ENCODE peak calls at places on chromosome 15, in nine cellular contexts. Y is IMR-90; M is mesothelial cell of epicardium; S is GM23338; X is cardiac muscle cell; P is HCT116; Q is mammary epithelial cell; C is CD4-positive, alpha-beta T cell; N is choroid plexus epithelial cell. A is an unnamed sample.

GRCh38 chr15:64667736-64668161 is 107.6 kb downstream of the RBPMS2 start:
- DNase-seq in Y (peak), M (no peak), S (peak), X (no peak), P (no peak), Q (no peak), C (no peak), N (peak), A (no peak)

GRCh38 chr15:43370310-43370974 is 401 bp downstream of the ZSCAN29 start:
- DNase-seq in Y (peak), M (peak), S (peak), X (peak), P (no peak), Q (peak), C (no peak), N (peak), A (no peak)

GRCh38 chr15:27592036-27592725 is 506.9 kb downstream of the OCA2 start:
- DNase-seq in Y (no peak), M (no peak), S (peak), X (peak), P (no peak), Q (no peak), C (no peak), N (peak), A (no peak)

GRCh38 chr15:34927726-34928125 is 41.8 kb downstream of the AQR start:
- DNase-seq in Y (no peak), M (no peak), S (peak), X (no peak), P (no peak), Q (no peak), C (no peak), N (no peak), A (no peak)

GRCh38 chr15:36831915-36832310 is 252.5 kb downstream of the CDIN1 start:
- DNase-seq in Y (no peak), M (no peak), S (no peak), X (peak), P (no peak), Q (peak), C (no peak), N (peak), A (no peak)

GRCh38 chr15:42385206-42385979 is 26.1 kb downstream of the CAPN3 start:
- DNase-seq in Y (peak), M (no peak), S (peak), X (peak), P (peak), Q (peak), C (no peak), N (peak), A (no peak)

GRCh38 chr15:29438714-29439076 is 169.1 kb upstream of the NSMCE3 start:
- DNase-seq in Y (no peak), M (no peak), S (peak), X (no peak), P (no peak), Q (peak), C (no peak), N (no peak), A (no peak)

GRCh38 chr15:75200765-75201608 is 695 bp upstream of the C15orf39 start:
- DNase-seq in Y (no peak), M (peak), S (peak), X (no peak), P (peak), Q (peak), C (peak), N (peak), A (no peak)

GRCh38 chr15:61119556-61119955 is 109.5 kb downstream of the RORA start:
- DNase-seq in Y (no peak), M (no peak), S (no peak), X (no peak), P (no peak), Q (no peak), C (no peak), N (no peak), A (no peak)

GRCh38 chr15:85047271-85047948 is 65.8 kb downstream of the PDE8A start:
- DNase-seq in Y (peak), M (no peak), S (peak), X (peak), P (no peak), Q (no peak), C (no peak), N (peak), A (no peak)

GRCh38 chr15:96086164-96086563 is 244.3 kb upstream of the NR2F2 start:
- DNase-seq in Y (no peak), M (no peak), S (peak), X (no peak), P (no peak), Q (no peak), C (no peak), N (no peak), A (no peak)

GRCh38 chr15:96093063-96093462 is 237.4 kb upstream of the NR2F2 start:
- DNase-seq in Y (peak), M (no peak), S (no peak), X (no peak), P (no peak), Q (no peak), C (no peak), N (peak), A (no peak)

GRCh38 chr15:96089396-96090058 is 241.0 kb upstream of the NR2F2 start:
- DNase-seq in Y (no peak), M (no peak), S (no peak), X (no peak), P (no peak), Q (no peak), C (no peak), N (no peak), A (no peak)

GRCh38 chr15:96088592-96088991 is 241.9 kb upstream of the NR2F2 start:
- DNase-seq in Y (peak), M (no peak), S (peak), X (no peak), P (no peak), Q (no peak), C (no peak), N (no peak), A (no peak)

DNA sequence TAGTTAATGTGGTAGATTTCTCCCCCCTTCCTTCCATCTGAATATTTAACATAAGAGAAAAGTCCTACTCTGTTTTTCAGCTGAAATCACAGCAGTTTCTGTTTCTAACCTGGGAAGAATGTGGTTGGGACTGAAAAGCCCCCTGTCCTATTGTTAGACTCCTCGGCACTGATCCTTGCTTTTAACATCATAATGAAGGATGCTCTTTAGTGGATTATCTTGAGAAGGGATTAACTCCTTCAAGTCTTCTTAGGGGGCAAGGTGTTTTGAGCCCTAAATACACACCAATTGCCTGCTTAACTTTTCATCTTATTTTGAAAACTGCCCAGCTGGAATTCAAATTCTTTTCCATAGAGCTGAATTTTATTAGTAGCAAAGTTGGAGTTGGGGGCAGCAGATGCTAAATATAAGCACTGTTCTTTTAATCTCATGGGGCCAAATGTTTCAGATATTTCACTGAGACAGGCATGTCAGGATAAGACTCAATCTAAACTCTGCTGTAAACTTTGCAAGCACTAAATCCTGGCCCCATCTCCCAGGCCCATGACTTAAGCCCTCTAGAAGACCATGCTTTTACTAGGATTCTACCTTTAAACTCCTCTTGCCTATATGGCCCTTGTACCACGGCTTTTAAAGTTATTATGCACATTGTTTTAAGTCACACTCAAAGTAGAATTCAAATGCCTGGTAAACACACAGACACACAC is 243.2 kb upstream of the NR2F2 start:
- DNase-seq in Y (no peak), M (no peak), S (peak), X (no peak), P (no peak), Q (no peak), C (no peak), N (no peak), A (no peak)
- TF ChIP-seq CTCF in Y (no peak), M (no peak), S (no peak), X (no peak), P (no peak), Q (no peak), C (no peak), N (no peak), A (no peak)

DNA sequence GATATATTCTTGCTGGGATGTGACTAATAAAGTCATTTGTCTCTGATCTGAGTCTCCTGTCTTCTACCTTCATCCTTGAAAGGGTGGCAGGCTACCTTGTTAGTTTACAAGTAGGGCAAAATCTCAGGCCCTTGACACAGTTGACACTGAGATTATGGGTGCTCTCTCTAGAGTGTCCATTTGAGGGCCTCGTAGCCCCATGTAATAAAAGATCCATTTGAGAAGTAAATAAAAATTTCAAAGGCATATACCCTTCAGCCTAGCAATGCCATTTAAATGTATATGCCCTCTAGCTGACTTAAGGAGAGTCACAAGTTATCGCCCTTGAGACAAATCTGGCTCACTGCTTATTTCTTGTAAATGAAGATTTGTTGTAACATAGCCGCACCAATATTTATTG is 98.6 kb downstream of the TCF12 start:
- DNase-seq in Y (peak), M (no peak), S (peak), X (peak), P (no peak), Q (no peak), C (no peak), N (peak), A (no peak)
- TF ChIP-seq CTCF in Y (peak), M (no peak), S (peak), X (peak), P (no peak), Q (peak), C (no peak), N (peak), A (no peak)

DNA sequence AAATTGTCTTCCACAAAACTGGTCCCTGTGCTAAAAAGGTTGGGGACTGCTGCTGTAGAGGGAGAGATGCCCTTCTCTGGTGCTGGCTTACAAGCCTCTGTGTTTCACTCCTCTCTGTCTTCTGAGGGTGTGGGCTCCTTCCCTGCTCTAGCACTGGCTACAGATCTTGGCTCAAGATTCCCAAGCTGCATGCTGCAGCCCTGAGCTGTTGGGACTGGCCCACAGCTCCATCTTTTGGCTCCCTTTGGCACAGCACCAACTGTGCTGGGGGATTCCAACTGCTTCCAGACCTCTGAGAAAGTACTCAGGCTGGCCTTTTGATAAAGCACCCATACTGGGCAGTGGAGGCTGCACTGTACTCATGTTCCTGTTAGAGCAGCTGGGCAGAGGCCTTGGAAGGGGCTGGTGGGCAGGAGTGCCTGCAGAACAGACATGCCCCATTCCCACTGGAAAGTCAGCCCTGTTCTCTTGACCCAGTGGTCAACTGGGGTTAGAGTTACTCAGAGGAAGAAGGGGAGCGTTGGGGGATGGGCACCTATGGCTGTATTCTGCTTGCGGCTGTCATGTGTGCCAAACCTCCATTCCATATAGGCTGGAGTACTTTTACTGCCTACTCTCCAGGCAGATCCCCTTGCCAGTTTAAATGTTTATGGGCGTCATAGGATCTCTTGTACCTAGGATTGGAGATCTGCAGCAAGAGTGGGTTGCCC is 55.7 kb downstream of the GALK2 start:
- DNase-seq in Y (peak), M (no peak), S (peak), X (peak), P (peak), Q (peak), C (no peak), N (peak), A (no peak)
- TF ChIP-seq CTCF in Y (peak), M (no peak), S (peak), X (peak), P (peak), Q (peak), C (no peak), N (peak), A (no peak)

DNA sequence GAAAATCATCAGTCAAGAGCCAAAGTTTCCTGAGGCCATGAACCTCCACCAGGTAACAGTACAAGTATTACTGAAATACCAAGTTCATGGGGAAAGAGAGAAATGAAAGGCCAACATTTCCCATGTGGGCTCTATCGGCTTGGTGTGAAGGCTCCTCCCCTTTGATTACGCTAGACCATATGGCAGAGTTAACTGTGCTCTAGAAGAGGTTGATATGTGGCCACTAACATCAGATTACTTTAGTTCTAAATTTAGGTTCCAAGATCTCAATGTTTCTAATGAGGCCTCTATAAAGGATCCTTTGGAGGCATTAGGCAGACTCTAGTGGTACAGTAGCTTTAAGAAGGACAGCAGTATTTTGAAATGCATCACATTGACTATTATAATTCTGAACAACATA is 127.1 kb downstream of the SEMA6D start:
- DNase-seq in Y (no peak), M (no peak), S (no peak), X (no peak), P (no peak), Q (no peak), C (no peak), N (no peak), A (no peak)
- TF ChIP-seq CTCF in Y (no peak), M (no peak), S (no peak), X (no peak), P (no peak), Q (no peak), C (no peak), N (no peak), A (no peak)

DNA sequence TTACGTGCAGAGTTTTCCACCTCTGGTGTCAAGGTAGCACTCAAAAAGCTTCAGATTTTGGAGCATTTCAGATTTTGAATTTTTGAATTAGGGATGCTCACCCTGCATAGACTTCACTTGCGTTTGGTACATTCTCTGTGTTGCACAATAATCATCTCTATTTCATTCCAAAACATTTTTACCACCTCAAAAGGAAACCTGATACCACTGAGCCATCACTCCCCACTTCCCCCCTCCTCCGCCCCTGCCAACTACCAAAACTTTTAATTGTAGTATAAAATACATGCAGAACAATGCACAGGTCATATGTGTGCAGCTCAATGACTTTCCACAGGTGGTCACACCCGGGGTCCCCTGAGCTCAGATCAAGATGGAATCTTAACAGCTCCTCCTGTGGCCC is 208.8 kb downstream of the SV2B start:
- DNase-seq in Y (no peak), M (no peak), S (no peak), X (no peak), P (no peak), Q (no peak), C (no peak), N (no peak), A (no peak)
- TF ChIP-seq CTCF in Y (no peak), M (no peak), S (no peak), X (no peak), P (no peak), Q (no peak), C (no peak), N (no peak), A (no peak)

GRCh38 chr15:93495799-93496637 is 407.0 kb upstream of the RGMA start:
- DNase-seq in Y (no peak), M (no peak), S (peak), X (no peak), P (no peak), Q (peak), C (no peak), N (no peak), A (no peak)
- TF ChIP-seq CTCF in Y (no peak), M (no peak), S (peak), X (no peak), P (no peak), Q (no peak), C (no peak), N (no peak), A (no peak)

DNA sequence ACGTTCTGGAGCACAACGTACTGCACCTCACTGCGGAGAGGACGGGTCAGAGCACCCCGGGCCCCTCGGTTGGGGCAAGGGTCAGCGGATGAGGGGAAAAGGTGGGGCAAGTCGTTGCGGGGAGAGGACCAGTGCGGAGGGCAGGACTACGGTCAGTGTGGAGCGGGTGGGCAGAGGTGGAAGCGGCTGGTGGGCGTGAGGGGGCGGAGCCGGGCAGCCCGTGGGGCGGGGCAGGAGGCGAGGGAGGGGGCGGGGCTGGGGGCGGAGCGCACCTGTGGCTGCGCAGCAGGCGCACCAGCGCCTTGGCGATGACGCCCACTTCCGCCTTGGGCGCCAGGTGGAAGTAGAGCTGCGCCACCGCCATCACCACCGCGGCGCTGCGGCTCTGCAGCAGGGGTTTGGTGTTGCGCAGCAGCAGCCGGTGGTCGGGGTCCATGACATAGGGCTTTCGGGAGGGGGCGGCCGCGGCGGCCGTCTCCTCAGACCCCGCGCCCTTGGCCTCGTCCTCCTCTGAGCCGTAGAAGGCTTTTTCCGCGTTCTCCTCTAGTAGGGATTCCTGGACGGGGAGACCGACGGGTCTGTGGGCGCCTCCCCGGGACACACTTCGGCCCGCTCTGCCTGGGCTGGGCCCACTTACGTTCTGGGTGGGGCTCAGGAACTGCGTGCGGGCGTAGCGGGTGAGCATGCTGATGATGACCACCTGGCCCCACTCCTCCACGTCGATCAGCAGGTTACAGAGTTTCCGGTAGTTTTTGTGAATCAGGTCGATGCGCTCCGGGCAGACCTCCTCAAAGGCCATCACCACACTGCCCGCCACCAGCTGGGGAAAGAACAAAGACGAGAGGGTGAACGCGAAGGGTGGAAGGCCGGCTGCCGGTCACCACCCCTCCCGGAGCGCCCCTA is 29.2 kb downstream of the AP3B2 start:
- DNase-seq in Y (no peak), M (peak), S (peak), X (peak), P (no peak), Q (peak), C (peak), N (no peak), A (no peak)
- TF ChIP-seq CTCF in Y (no peak), M (no peak), S (peak), X (no peak), P (no peak), Q (peak), C (peak), N (no peak), A (no peak)